ENCODE peak calls at places on chromosomes 13 and 19, in four cellular contexts. K is activated CD8-positive, alpha-beta memory T cell treated with anti-CD3 and anti-CD28 coated beads for 1 hour; Q is aorta; R is SW480. G is an unnamed sample.

GRCh38 chr19:43562211-43562697 is 13.1 kb downstream of the XRCC1 start:
- DNase-seq in K (no peak), Q (no peak), R (no peak), G (no peak)

GRCh38 chr19:2113436-2114211 is 16.9 kb downstream of the IZUMO4 start:
- DNase-seq in K (no peak), Q (peak; percentile 63), R (peak; percentile 65), G (no peak)

GRCh38 chr19:47512183-47512947 is 2.5 kb downstream of the NAPA start:
- DNase-seq in K (no peak), Q (no peak), R (no peak), G (no peak)

GRCh38 chr13:52850396-52851152 is 2.1 kb upstream of the PCDH8 start:
- DNase-seq in K (no peak), Q (peak; percentile 83), R (peak; percentile 80), G (no peak)

GRCh38 chr19:1355258-1355973 is 28.3 kb upstream of the NDUFS7 start:
- DNase-seq in K (no peak), Q (no peak), R (no peak), G (no peak)

GRCh38 chr13:51849145-51850101 is 4.4 kb upstream of the TMEM272 start:
- DNase-seq in K (no peak), Q (no peak), R (no peak), G (no peak)

GRCh38 chr19:30319411-30319810 is 52.8 kb upstream of the ZNF536 start:
- DNase-seq in K (no peak), Q (no peak), R (no peak), G (no peak)

GRCh38 chr13:106177146-106177545 is 358.3 kb downstream of the EFNB2 start:
- DNase-seq in K (no peak), Q (no peak), R (no peak), G (no peak)

GRCh38 chr19:49889038-49889686 is 7.5 kb downstream of the IL4I1 start:
- DNase-seq in K (no peak), Q (no peak), R (no peak), G (no peak)

GRCh38 chr13:59542303-59542702 is 621.4 kb downstream of the DIAPH3 start:
- DNase-seq in K (no peak), Q (no peak), R (no peak), G (no peak)

GRCh38 chr13:96948127-96948526 is 46.1 kb downstream of the OXGR1 start:
- DNase-seq in K (no peak), Q (no peak), R (no peak), G (no peak)

GRCh38 chr19:18390075-18390909 is 4.3 kb downstream of the GDF15 start:
- DNase-seq in K (no peak), Q (no peak), R (peak; percentile 31), G (no peak)

G was measured in SIG-M5.